ENCODE peak calls at places on chromosomes 12 and 14, in eight cellular contexts. One of them, this sample, is unnamed. For H3K36me3, the result is how much of the 10 kb centered on the place peaks cover.

GRCh38 chr14:101581806-101582205 is 20.5 kb downstream of the DIO3 start:
- DNase-seq in psoas muscle: no peak
- DNase-seq in A673: no peak
- DNase-seq in colonic mucosa: no peak
- DNase-seq in lower lobe of right lung: no peak
- DNase-seq in esophagus muscularis mucosa: no peak
- DNase-seq in fibroblast of lung: no peak
- DNase-seq in right atrium auricular region: no peak
- DNase-seq in this sample: no peak

GRCh38 chr14:100076133-100076532 is 10.9 kb downstream of the EVL start:
- DNase-seq in psoas muscle: no peak
- DNase-seq in A673: peak
- DNase-seq in colonic mucosa: no peak
- DNase-seq in lower lobe of right lung: peak
- DNase-seq in esophagus muscularis mucosa: peak
- DNase-seq in fibroblast of lung: no peak
- DNase-seq in right atrium auricular region: no peak
- DNase-seq in this sample: no peak

GRCh38 chr12:43132291-43132690 is 419.7 kb downstream of the ADAMTS20 start:
- DNase-seq in psoas muscle: no peak
- DNase-seq in A673: no peak
- DNase-seq in colonic mucosa: no peak
- DNase-seq in lower lobe of right lung: no peak
- DNase-seq in esophagus muscularis mucosa: no peak
- DNase-seq in fibroblast of lung: no peak
- DNase-seq in right atrium auricular region: no peak
- DNase-seq in this sample: no peak

GRCh38 chr14:70018713-70019201 is 139.5 kb downstream of the SMOC1 start:
- DNase-seq in psoas muscle: no peak
- DNase-seq in A673: no peak
- DNase-seq in colonic mucosa: peak
- DNase-seq in lower lobe of right lung: no peak
- DNase-seq in esophagus muscularis mucosa: no peak
- DNase-seq in fibroblast of lung: peak
- DNase-seq in right atrium auricular region: no peak
- DNase-seq in this sample: no peak

GRCh38 chr14:90758959-90759358 is 57.3 kb downstream of the TTC7B start:
- DNase-seq in psoas muscle: peak
- DNase-seq in A673: peak
- DNase-seq in colonic mucosa: peak
- DNase-seq in lower lobe of right lung: peak
- DNase-seq in esophagus muscularis mucosa: peak
- DNase-seq in fibroblast of lung: no peak
- DNase-seq in right atrium auricular region: peak
- DNase-seq in this sample: no peak

GRCh38 chr12:9606736-9607372 is 862 bp downstream of the KLRB1 start:
- DNase-seq in psoas muscle: no peak
- DNase-seq in A673: no peak
- DNase-seq in colonic mucosa: no peak
- DNase-seq in lower lobe of right lung: no peak
- DNase-seq in esophagus muscularis mucosa: no peak
- DNase-seq in fibroblast of lung: no peak
- DNase-seq in right atrium auricular region: no peak
- DNase-seq in this sample: no peak

GRCh38 chr14:64812412-64812811 is 67.3 kb downstream of the SPTB start:
- DNase-seq in psoas muscle: peak
- DNase-seq in A673: no peak
- DNase-seq in colonic mucosa: peak
- DNase-seq in lower lobe of right lung: peak
- DNase-seq in esophagus muscularis mucosa: no peak
- DNase-seq in fibroblast of lung: no peak
- DNase-seq in right atrium auricular region: no peak
- DNase-seq in this sample: no peak

GRCh38 chr12:52769354-52769753 is 7.8 kb downstream of the KRT76 start:
- DNase-seq in psoas muscle: no peak
- DNase-seq in A673: no peak
- DNase-seq in colonic mucosa: no peak
- DNase-seq in lower lobe of right lung: no peak
- DNase-seq in esophagus muscularis mucosa: no peak
- DNase-seq in fibroblast of lung: no peak
- DNase-seq in right atrium auricular region: no peak
- DNase-seq in this sample: no peak

GRCh38 chr12:110576504-110576903 is 6.6 kb downstream of the PPTC7 start:
- DNase-seq in psoas muscle: no peak
- DNase-seq in A673: no peak
- DNase-seq in colonic mucosa: no peak
- DNase-seq in lower lobe of right lung: no peak
- DNase-seq in esophagus muscularis mucosa: no peak
- DNase-seq in fibroblast of lung: no peak
- DNase-seq in right atrium auricular region: no peak
- DNase-seq in this sample: no peak

GRCh38 chr12:91108196-91108595 is 3.1 kb downstream of the LUM start:
- DNase-seq in psoas muscle: no peak
- DNase-seq in A673: no peak
- DNase-seq in colonic mucosa: no peak
- DNase-seq in lower lobe of right lung: no peak
- DNase-seq in esophagus muscularis mucosa: no peak
- DNase-seq in fibroblast of lung: no peak
- DNase-seq in right atrium auricular region: no peak
- DNase-seq in this sample: no peak

GRCh38 chr14:61174395-61175386 is 106.4 kb downstream of the TMEM30B start:
- DNase-seq in psoas muscle: no peak
- DNase-seq in A673: peak
- DNase-seq in colonic mucosa: no peak
- DNase-seq in lower lobe of right lung: no peak
- DNase-seq in esophagus muscularis mucosa: no peak
- DNase-seq in fibroblast of lung: peak
- DNase-seq in right atrium auricular region: no peak
- DNase-seq in this sample: no peak

GRCh38 chr12:3662516-3662915 is 90.4 kb downstream of the CRACR2A start:
- DNase-seq in psoas muscle: no peak
- DNase-seq in A673: peak
- DNase-seq in colonic mucosa: no peak
- DNase-seq in lower lobe of right lung: no peak
- DNase-seq in esophagus muscularis mucosa: no peak
- DNase-seq in fibroblast of lung: no peak
- DNase-seq in right atrium auricular region: no peak
- DNase-seq in this sample: no peak

GRCh38 chr14:105492051-105492965 is 1.3 kb downstream of the TEDC1 start:
- DNase-seq in psoas muscle: peak
- DNase-seq in A673: no peak
- DNase-seq in colonic mucosa: no peak
- DNase-seq in lower lobe of right lung: peak
- DNase-seq in esophagus muscularis mucosa: no peak
- DNase-seq in fibroblast of lung: no peak
- DNase-seq in right atrium auricular region: no peak
- DNase-seq in this sample: no peak

GRCh38 chr12:27332407-27333310 is at the start of gene BMAL2:
- DNase-seq in psoas muscle: peak
- DNase-seq in A673: peak
- DNase-seq in colonic mucosa: peak
- DNase-seq in lower lobe of right lung: peak
- DNase-seq in esophagus muscularis mucosa: no peak
- DNase-seq in fibroblast of lung: peak
- DNase-seq in right atrium auricular region: no peak
- DNase-seq in this sample: no peak

GRCh38 chr12:47742253-47742825 is 16.3 kb downstream of the RAPGEF3 start:
- DNase-seq in psoas muscle: peak
- DNase-seq in A673: no peak
- DNase-seq in colonic mucosa: peak
- DNase-seq in lower lobe of right lung: peak
- DNase-seq in esophagus muscularis mucosa: no peak
- DNase-seq in fibroblast of lung: no peak
- DNase-seq in right atrium auricular region: no peak
- DNase-seq in this sample: no peak

DNA sequence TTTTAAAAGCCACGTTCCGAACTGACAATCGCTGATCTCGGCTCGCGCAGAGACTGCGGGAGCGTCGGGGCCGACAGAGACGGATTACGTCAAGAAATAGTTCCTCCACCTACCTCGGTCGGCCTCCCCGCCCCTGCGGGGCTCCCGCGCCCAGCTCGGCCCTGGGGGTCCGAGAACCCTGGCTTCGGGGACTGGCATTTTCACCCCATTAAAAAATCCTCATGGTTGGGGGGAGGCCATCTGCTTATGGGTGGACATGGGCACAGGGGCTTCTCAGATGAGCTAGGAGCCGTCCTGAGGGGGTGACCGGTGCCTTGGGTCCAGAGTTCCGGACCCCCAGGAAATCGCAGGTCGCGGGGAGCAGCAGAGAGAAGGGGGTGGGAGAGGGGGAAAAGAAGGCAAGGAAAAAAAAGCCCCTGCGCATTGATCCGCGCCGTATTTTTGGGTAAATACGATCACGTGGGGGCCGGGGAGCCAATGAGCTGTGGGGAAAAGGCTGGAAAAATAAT is 311 bp upstream of the HOXC9 start:
- DNase-seq in psoas muscle: peak
- DNase-seq in A673: peak
- DNase-seq in colonic mucosa: no peak
- DNase-seq in lower lobe of right lung: no peak
- DNase-seq in esophagus muscularis mucosa: no peak
- DNase-seq in fibroblast of lung: no peak
- DNase-seq in right atrium auricular region: no peak
- DNase-seq in this sample: no peak
- H3K4me3 ChIP-seq in psoas muscle: peak
- H3K4me3 ChIP-seq in A673: peak
- H3K4me3 ChIP-seq in colonic mucosa: no peak
- H3K4me3 ChIP-seq in lower lobe of right lung: peak
- H3K4me3 ChIP-seq in esophagus muscularis mucosa: peak
- H3K4me3 ChIP-seq in fibroblast of lung: peak
- H3K4me3 ChIP-seq in right atrium auricular region: no peak
- H3K4me3 ChIP-seq in this sample: peak

GRCh38 chr12:132570635-132571034 is 39.7 kb downstream of the LRCOL1 start:
- DNase-seq in psoas muscle: no peak
- DNase-seq in A673: no peak
- DNase-seq in colonic mucosa: no peak
- DNase-seq in lower lobe of right lung: no peak
- DNase-seq in esophagus muscularis mucosa: no peak
- DNase-seq in fibroblast of lung: no peak
- DNase-seq in right atrium auricular region: no peak
- DNase-seq in this sample: no peak

GRCh38 chr12:132571598-132571997 is 38.8 kb downstream of the LRCOL1 start:
- DNase-seq in psoas muscle: no peak
- DNase-seq in A673: no peak
- DNase-seq in colonic mucosa: no peak
- DNase-seq in lower lobe of right lung: no peak
- DNase-seq in esophagus muscularis mucosa: no peak
- DNase-seq in fibroblast of lung: no peak
- DNase-seq in right atrium auricular region: no peak
- DNase-seq in this sample: no peak

GRCh38 chr12:132572801-132573760 is 37.3 kb downstream of the LRCOL1 start:
- DNase-seq in psoas muscle: no peak
- DNase-seq in A673: no peak
- DNase-seq in colonic mucosa: no peak
- DNase-seq in lower lobe of right lung: no peak
- DNase-seq in esophagus muscularis mucosa: no peak
- DNase-seq in fibroblast of lung: no peak
- DNase-seq in right atrium auricular region: no peak
- DNase-seq in this sample: no peak

GRCh38 chr12:132571051-132571450 is 39.3 kb downstream of the LRCOL1 start:
- DNase-seq in psoas muscle: no peak
- DNase-seq in A673: no peak
- DNase-seq in colonic mucosa: no peak
- DNase-seq in lower lobe of right lung: no peak
- DNase-seq in esophagus muscularis mucosa: no peak
- DNase-seq in fibroblast of lung: no peak
- DNase-seq in right atrium auricular region: no peak
- DNase-seq in this sample: no peak

DNA sequence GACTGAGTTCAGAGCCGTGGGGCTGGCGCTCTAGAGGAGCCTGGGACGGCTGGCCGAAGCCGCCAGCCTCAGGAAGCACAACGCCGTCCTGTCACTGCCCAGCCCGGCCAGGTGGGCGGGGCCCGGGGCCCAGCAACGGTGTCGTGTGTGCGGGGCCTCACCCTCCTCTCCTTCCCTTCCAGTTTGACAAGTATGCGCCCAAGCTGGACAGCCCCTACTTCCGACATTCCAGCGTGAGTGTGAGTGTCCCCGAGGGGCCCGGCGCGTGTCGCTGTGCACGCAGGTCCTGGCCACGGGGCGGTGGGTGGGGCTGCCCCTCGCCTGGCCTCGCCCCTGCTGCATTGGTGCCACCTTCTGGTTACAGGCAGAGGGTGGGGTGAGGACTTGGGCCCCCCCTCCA is 38.3 kb downstream of the LRCOL1 start:
- DNase-seq in psoas muscle: no peak
- DNase-seq in A673: no peak
- DNase-seq in colonic mucosa: no peak
- DNase-seq in lower lobe of right lung: peak
- DNase-seq in esophagus muscularis mucosa: no peak
- DNase-seq in fibroblast of lung: no peak
- DNase-seq in right atrium auricular region: no peak
- DNase-seq in this sample: no peak
- H3K36me3 ChIP-seq in psoas muscle: under half
- H3K36me3 ChIP-seq in A673: under half
- H3K36me3 ChIP-seq in colonic mucosa: under half
- H3K36me3 ChIP-seq in lower lobe of right lung: half or more
- H3K36me3 ChIP-seq in esophagus muscularis mucosa: under half
- H3K36me3 ChIP-seq in fibroblast of lung: under half
- H3K36me3 ChIP-seq in right atrium auricular region: under half
- H3K36me3 ChIP-seq in this sample: under half

DNA sequence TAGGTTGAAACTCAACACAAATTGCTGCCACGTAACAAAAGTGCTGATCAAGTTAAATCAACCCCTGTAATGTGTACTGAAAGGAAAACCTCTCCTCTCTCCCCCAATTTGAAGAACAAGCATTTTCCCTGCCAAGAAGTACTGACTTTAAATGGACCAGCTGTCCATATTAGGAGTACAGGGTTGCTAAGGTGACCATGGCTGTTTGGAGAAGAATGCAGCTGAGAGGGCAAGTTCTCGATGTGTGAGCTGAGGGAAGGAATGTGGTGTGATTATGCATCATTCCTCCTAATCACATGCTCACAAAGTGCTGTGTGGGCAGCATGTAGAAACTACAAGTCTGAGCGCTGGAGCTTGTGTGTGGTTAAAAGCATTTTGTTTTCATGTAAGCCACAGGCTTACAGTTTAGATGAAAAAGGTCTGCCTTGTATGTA is 50.9 kb upstream of the CCT2 start:
- DNase-seq in psoas muscle: peak
- DNase-seq in A673: peak
- DNase-seq in colonic mucosa: peak
- DNase-seq in lower lobe of right lung: peak
- DNase-seq in esophagus muscularis mucosa: peak
- DNase-seq in fibroblast of lung: peak
- DNase-seq in right atrium auricular region: peak
- DNase-seq in this sample: peak
- TF ChIP-seq CTCF in psoas muscle: no peak
- TF ChIP-seq CTCF in A673: no peak
- TF ChIP-seq CTCF in colonic mucosa: no peak
- TF ChIP-seq CTCF in lower lobe of right lung: no peak
- TF ChIP-seq CTCF in esophagus muscularis mucosa: no peak
- TF ChIP-seq CTCF in fibroblast of lung: no peak
- TF ChIP-seq CTCF in right atrium auricular region: no peak
- TF ChIP-seq CTCF in this sample: no peak

DNA sequence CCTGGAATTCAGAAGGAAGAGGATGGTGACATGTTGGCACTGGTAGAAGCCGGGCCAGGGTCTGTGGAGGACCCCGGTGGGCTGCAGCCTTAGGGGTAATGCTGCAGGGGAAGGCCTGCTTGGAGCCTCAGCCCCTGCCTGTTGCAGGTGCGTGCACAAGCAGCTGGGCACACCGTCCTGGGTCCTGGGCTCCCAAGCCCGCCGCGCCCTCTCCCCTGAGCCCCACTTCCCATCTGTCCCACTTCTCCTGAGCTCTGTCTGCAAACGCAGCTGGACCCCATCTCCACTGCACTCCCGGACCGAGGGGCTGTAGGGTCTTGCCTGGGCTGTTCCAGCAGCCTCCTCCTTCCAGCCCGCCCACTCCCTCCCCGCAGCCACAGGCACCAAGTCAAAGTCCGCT is 116.8 kb downstream of the GLT1D1 start:
- DNase-seq in psoas muscle: no peak
- DNase-seq in A673: no peak
- DNase-seq in colonic mucosa: no peak
- DNase-seq in lower lobe of right lung: no peak
- DNase-seq in esophagus muscularis mucosa: no peak
- DNase-seq in fibroblast of lung: no peak
- DNase-seq in right atrium auricular region: no peak
- DNase-seq in this sample: no peak
- H3K4me3 ChIP-seq in psoas muscle: no peak
- H3K4me3 ChIP-seq in A673: no peak
- H3K4me3 ChIP-seq in colonic mucosa: no peak
- H3K4me3 ChIP-seq in lower lobe of right lung: no peak
- H3K4me3 ChIP-seq in esophagus muscularis mucosa: no peak
- H3K4me3 ChIP-seq in fibroblast of lung: no peak
- H3K4me3 ChIP-seq in right atrium auricular region: no peak
- H3K4me3 ChIP-seq in this sample: no peak

This sample was measured in kidney epithelial cell.